ENCODE peak calls at places on chromosomes 13 and 19, in seven cellular contexts. Y, R, Z, V, U, B and C are unnamed samples.

GRCh38 chr13:47841131-47841530 is 159.9 kb downstream of the SUCLA2 start:
- DNase-seq in Y (no peak), R (no peak), Z (no peak), V (no peak), U (no peak), B (no peak), C (no peak)

GRCh38 chr13:86795858-86796257 is 875.3 kb upstream of the SLITRK5 start:
- DNase-seq in Y (no peak), R (no peak), Z (no peak), V (no peak), U (no peak), B (no peak), C (no peak)

GRCh38 chr19:37969695-37970094 is 62.7 kb downstream of the SIPA1L3 start:
- DNase-seq in Y (no peak), R (no peak), Z (no peak), V (no peak), U (no peak), B (no peak), C (peak; percentile 88)

GRCh38 chr13:51938454-51938853 is 72.8 kb downstream of the ATP7B start:
- DNase-seq in Y (no peak), R (no peak), Z (no peak), V (no peak), U (no peak), B (no peak), C (no peak)

GRCh38 chr13:42832341-42833153 is 51.2 kb downstream of the FAM216B start:
- DNase-seq in Y (no peak), R (no peak), Z (no peak), V (no peak), U (peak; percentile 20), B (no peak), C (no peak)

GRCh38 chr13:109355875-109356428 is 430.4 kb downstream of the IRS2 start:
- DNase-seq in Y (no peak), R (no peak), Z (no peak), V (no peak), U (no peak), B (no peak), C (no peak)

GRCh38 chr13:71218960-71219359 is 648.0 kb downstream of the DACH1 start:
- DNase-seq in Y (peak; percentile 5), R (no peak), Z (no peak), V (no peak), U (peak; percentile 7), B (no peak), C (peak; percentile 71)

GRCh38 chr19:23283925-23284324 is 33.7 kb upstream of the ZNF724 start:
- DNase-seq in Y (peak; percentile 67), R (no peak), Z (peak; percentile 54), V (peak; percentile 18), U (peak; percentile 54), B (peak; percentile 23), C (peak; percentile 78)

GRCh38 chr13:104326523-104326922 is 1260.3 kb upstream of the SLC10A2 start:
- DNase-seq in Y (no peak), R (no peak), Z (no peak), V (no peak), U (no peak), B (no peak), C (no peak)

GRCh38 chr19:32336259-32337111 is 8.9 kb upstream of the ZNF507 start:
- DNase-seq in Y (no peak), R (no peak), Z (no peak), V (no peak), U (peak; percentile 85), B (no peak), C (no peak)

GRCh38 chr13:110309159-110309476 is 2.0 kb downstream of the COL4A2 start:
- DNase-seq in Y (no peak), R (no peak), Z (no peak), V (no peak), U (no peak), B (no peak), C (no peak)

GRCh38 chr19:50666346-50667176 is 17.3 kb downstream of the C19orf81 start:
- DNase-seq in Y (peak; percentile 34), R (no peak), Z (no peak), V (no peak), U (no peak), B (no peak), C (no peak)

GRCh38 chr13:31427151-31427867 is 227.5 kb downstream of the B3GLCT start:
- DNase-seq in Y (no peak), R (no peak), Z (no peak), V (no peak), U (no peak), B (no peak), C (no peak)

GRCh38 chr13:72599148-72599743 is 128.2 kb downstream of the MZT1 start:
- DNase-seq in Y (no peak), R (no peak), Z (no peak), V (no peak), U (no peak), B (no peak), C (no peak)

DNA sequence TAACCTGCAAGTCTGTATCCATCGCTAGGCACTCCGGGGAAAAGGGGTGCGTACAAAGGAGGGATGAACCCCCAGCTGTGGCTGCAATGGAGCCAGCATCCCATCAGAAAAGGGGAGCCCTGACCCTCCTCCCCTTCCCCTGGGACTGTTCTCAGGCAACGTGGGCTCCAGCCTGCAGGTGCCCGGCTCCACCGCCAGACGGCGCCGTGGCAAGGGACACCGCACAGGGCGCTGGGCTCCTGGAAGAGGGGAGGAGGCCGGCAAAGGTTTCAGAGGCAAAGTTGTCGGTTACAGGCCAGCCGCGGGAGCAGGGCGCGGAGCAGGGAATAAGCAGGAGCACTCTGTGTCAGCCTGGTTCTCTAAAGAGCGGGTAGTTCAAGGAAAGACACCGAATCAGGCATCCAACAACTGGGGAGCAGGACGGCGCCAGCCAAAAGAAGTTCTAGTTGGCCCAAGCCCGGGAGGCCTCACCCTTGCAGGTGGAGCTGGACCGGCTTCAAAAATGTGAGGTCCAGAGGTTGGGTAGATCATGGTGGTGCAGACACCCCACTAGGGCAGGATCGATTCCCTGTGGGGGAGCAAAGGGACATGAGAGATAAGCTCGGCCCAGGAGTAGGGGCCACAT is 53.0 kb upstream of the ATP12A start:
- DNase-seq in Y (peak; percentile 49), R (no peak), Z (peak; percentile 46), V (peak; percentile 4), U (peak; percentile 18), B (peak; percentile 70), C (peak; percentile 28)
- TF ChIP-seq JUND in Y (no peak), R (no peak), Z (no peak), V (no peak), U (no peak), B (no peak), C (no peak)

DNA sequence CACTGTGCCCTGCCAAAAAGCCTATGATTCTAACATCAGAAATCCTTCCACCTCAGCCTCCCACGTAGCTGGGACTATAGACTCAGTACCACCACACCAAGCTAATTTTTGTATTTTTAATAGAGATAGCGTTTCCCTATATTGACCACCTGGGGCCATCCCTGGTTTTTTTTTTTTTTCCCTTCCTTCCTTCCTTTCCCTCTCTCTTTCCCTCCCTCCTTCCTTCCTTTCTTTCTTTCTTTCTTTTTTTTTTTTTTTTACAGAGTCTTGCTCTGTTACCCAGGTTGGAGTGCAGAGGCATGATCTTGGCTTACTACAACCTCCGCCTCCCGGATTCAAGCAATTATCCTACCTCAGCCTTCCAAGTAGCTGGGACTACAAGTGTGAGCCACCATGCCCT is 1.1 kb upstream of the SAE1 start:
- DNase-seq in Y (no peak), R (no peak), Z (no peak), V (no peak), U (no peak), B (no peak), C (no peak)
- TF ChIP-seq JUND in Y (no peak), R (no peak), Z (no peak), V (no peak), U (no peak), B (no peak), C (no peak)

DNA sequence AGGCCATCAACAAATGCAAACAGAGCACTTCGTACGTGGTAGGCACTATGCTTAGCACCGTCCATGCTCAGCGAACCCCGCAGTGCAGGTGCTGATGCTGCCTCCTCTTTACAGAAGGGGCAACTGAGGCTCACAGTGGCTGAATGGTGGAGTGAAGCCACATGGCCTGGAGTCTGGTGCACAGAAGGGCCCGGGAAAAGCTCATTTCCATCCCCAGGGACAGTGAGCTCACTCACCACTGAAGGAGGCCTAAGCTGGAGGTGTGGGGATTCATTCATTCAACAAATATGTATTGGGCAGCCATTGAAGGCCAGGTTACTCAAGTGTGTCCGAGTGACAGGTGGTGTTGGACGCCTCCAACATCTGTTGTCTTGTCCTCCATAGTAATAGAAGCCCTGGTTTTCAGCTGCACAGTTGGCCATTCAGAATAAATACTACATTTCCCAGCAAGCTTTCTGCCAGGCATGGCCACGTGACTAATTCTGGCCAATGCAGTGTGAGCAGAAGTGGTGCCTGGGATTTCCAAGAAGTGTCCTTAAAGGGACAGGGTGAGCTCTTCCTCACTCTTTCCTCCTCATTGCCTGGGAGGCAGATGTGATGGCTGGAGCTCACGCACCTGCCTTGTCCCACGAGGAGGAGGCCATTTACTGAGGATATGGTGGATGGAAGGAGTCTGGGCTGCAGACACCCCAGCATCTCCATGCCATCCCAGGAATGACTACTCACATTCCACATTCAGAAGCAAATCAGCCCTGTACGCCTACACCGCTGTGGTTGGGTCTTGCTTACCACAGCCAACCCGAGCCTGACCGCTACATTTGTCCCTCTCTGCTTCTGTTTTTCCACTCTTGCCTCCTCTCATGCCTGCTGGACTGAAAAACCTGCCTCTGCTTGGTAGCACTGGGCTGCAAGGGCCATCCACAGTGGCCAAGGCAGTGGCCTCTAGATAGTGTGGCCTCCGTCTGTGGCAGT is 2.3 kb upstream of the ZNRF4 start:
- DNase-seq in Y (peak; percentile 61), R (no peak), Z (no peak), V (peak; percentile 78), U (peak; percentile 44), B (peak; percentile 87), C (peak; percentile 75)
- TF ChIP-seq JUND in Y (no peak), R (no peak), Z (no peak), V (no peak), U (no peak), B (no peak), C (no peak)

GRCh38 chr19:12485571-12485970 is 955 bp upstream of the ZNF709 start:
- DNase-seq in Y (no peak), R (no peak), Z (no peak), V (no peak), U (peak; percentile 45), B (no peak), C (no peak)
- TF ChIP-seq JUND in Y (no peak), R (no peak), Z (no peak), V (no peak), U (no peak), B (no peak), C (no peak)

GRCh38 chr13:59950201-59950730 is 213.5 kb downstream of the DIAPH3 start:
- DNase-seq in Y (no peak), R (no peak), Z (no peak), V (no peak), U (no peak), B (no peak), C (no peak)
- TF ChIP-seq JUND in Y (no peak), R (no peak), Z (no peak), V (no peak), U (no peak), B (no peak), C (no peak)